ENCODE peak calls at places on chromosomes 11 and 22, in four cellular contexts. B is iris pigment epithelial cell, W is EH, J is endothelial cell. Y is an unnamed sample.

GRCh38 chr22:50051930-50052329 is 6.2 kb downstream of the TTLL8 start:
- DNase-seq in B (no peak), J (no peak), W (no peak), Y (no peak)

GRCh38 chr11:69540118-69541000 is 58.9 kb downstream of the LINC01488 start:
- DNase-seq in J (no peak), B (no peak), W (no peak), Y (no peak)

GRCh38 chr22:44288951-44289350 is 23.8 kb downstream of the SHISAL1 start:
- DNase-seq in J (no peak), B (no peak), W (no peak), Y (no peak)

GRCh38 chr11:128686745-128687177 is 7.1 kb upstream of the FLI1 start:
- DNase-seq in J (peak), B (peak), W (peak), Y (no peak)

GRCh38 chr11:64720167-64720566 is 2.8 kb downstream of the NRXN2 start:
- DNase-seq in J (no peak), B (no peak), W (no peak), Y (no peak)

GRCh38 chr22:48276933-48277867 is 1514.8 kb downstream of the TBC1D22A start:
- DNase-seq in W (no peak), J (no peak), B (no peak), Y (no peak)

GRCh38 chr22:29071261-29072045 is 1.4 kb upstream of the KREMEN1 start:
- DNase-seq in B (peak), W (peak), J (peak), Y (no peak)

GRCh38 chr11:93770160-93770559 is 13.9 kb upstream of the MED17 start:
- DNase-seq in B (no peak), J (no peak), W (no peak), Y (no peak)

GRCh38 chr11:126465573-126466287 is 110.2 kb downstream of the ST3GAL4 start:
- DNase-seq in W (peak), J (no peak), B (no peak), Y (peak)

GRCh38 chr11:515131-515530 is 8.1 kb upstream of the RNH1 start:
- DNase-seq in W (no peak), J (no peak), B (no peak), Y (no peak)

GRCh38 chr22:50027639-50028537 is 15.3 kb upstream of the IL17REL start:
- DNase-seq in W (peak), J (no peak), B (peak), Y (peak)

GRCh38 chr11:95121687-95122086 is 32.0 kb downstream of the ENDOD1 start:
- DNase-seq in J (no peak), B (peak), W (no peak), Y (no peak)

GRCh38 chr11:102836290-102836875 is 7.0 kb downstream of the MMP3 start:
- DNase-seq in B (peak), J (no peak), W (peak), Y (peak)

GRCh38 chr22:27186643-27187042 is 529.3 kb downstream of the MIAT start:
- DNase-seq in B (no peak), J (no peak), W (no peak), Y (no peak)

GRCh38 chr11:77141034-77141433 is 13.0 kb downstream of the MYO7A start:
- DNase-seq in J (no peak), W (peak), B (peak), Y (peak)

GRCh38 chr11:76388408-76388807 is 7.3 kb downstream of the GVQW3 start:
- DNase-seq in W (no peak), B (no peak), J (no peak), Y (no peak)

GRCh38 chr11:44834846-44835245 is 108.1 kb downstream of the TSPAN18 start:
- DNase-seq in W (no peak), B (no peak), J (no peak), Y (no peak)

GRCh38 chr22:20062766-20063083 is 17.3 kb upstream of the DGCR8 start:
- DNase-seq in J (no peak), B (peak), W (peak), Y (peak)

GRCh38 chr11:68045900-68046299 is 7.1 kb downstream of the TCIRG1 start:
- DNase-seq in J (no peak), B (no peak), W (no peak), Y (no peak)

GRCh38 chr22:22787805-22788459 is 99.7 kb upstream of the IGLL5 start:
- DNase-seq in W (peak), J (peak), B (peak), Y (peak)

GRCh38 chr22:49756656-49757055 is 71.0 kb downstream of the BRD1 start:
- DNase-seq in W (no peak), J (no peak), B (no peak), Y (no peak)

GRCh38 chr11:104979839-104980238 is 11.5 kb upstream of the CASP4 start:
- DNase-seq in J (no peak), B (no peak), W (no peak), Y (no peak)

GRCh38 chr11:72352859-72353551 is 81.3 kb downstream of the CLPB start:
- DNase-seq in J (peak), B (peak), W (peak), Y (peak)

GRCh38 chr22:36052505-36052941 is 23.9 kb upstream of the RBFOX2 start:
- DNase-seq in J (no peak), B (peak), W (peak), Y (peak)

GRCh38 chr22:16717699-16718558 is 107.3 kb downstream of the XKR3 start:
- DNase-seq in J (no peak), W (no peak), B (no peak), Y (no peak)

GRCh38 chr11:114564836-114565235 is 5.2 kb upstream of the NXPE1 start:
- DNase-seq in W (no peak), B (no peak), J (no peak), Y (no peak)

GRCh38 chr11:107561688-107562087 is 3.8 kb downstream of the ALKBH8 start:
- DNase-seq in W (peak), B (peak), J (no peak), Y (peak)

GRCh38 chr11:45017329-45017728 is 66.6 kb upstream of the TP53I11 start:
- DNase-seq in J (peak), B (no peak), W (no peak), Y (no peak)

GRCh38 chr11:8288824-8289223 is 25.1 kb upstream of the LMO1 start:
- DNase-seq in W (no peak), J (no peak), B (no peak), Y (no peak)

GRCh38 chr11:12029738-12030363 is 21.4 kb upstream of the DKK3 start:
- DNase-seq in W (peak), B (no peak), J (no peak), Y (peak)

GRCh38 chr22:20268350-20269012 is 363 bp upstream of the RTN4R start:
- DNase-seq in W (peak), B (peak), J (peak), Y (peak)

GRCh38 chr22:20805972-20806471 is 32.1 kb downstream of the SERPIND1 start:
- DNase-seq in J (no peak), W (peak), B (peak), Y (peak)

GRCh38 chr11:924406-925157 is 1.1 kb upstream of the AP2A2 start:
- DNase-seq in W (no peak), J (no peak), B (no peak), Y (no peak)

GRCh38 chr22:29946220-29946619 is 63.2 kb downstream of the MTMR3 start:
- DNase-seq in W (no peak), J (no peak), B (no peak), Y (no peak)

GRCh38 chr11:134861490-134862107 is 449.6 kb upstream of the B3GAT1 start:
- DNase-seq in J (no peak), W (no peak), B (no peak), Y (no peak)

GRCh38 chr11:72700026-72700610 is 25.9 kb upstream of the PDE2A start:
- DNase-seq in W (peak), J (no peak), B (peak), Y (no peak)

GRCh38 chr11:87097582-87097981 is 59.8 kb downstream of the TMEM135 start:
- DNase-seq in B (peak), W (peak), J (peak), Y (peak)